ENCODE peak calls at places on chromosomes 2 and 18, in five cellular contexts. N is iPS DF 19.7, M is Right ventricle myocardium superior, U is hypothalamus, Z is DMS79 treated with DMSO at 0.1 percent for 48 hours. A is an unnamed sample.

GRCh38 chr2:113084249-113085000 is 16.7 kb downstream of the IL1F10 start:
- DNase-seq in N (no peak), M (no peak), U (no peak), Z (no peak), A (no peak)

GRCh38 chr2:114745700-114746099 is 303.3 kb downstream of the DPP10 start:
- DNase-seq in N (no peak), M (no peak), U (no peak), Z (no peak), A (no peak)

GRCh38 chr2:222864296-222864695 is 3.5 kb downstream of the ACSL3 start:
- DNase-seq in N (peak; percentile 79), M (no peak), U (no peak), Z (no peak), A (peak; percentile 90)

GRCh38 chr2:13034861-13035260 is 318.1 kb downstream of the TRIB2 start:
- DNase-seq in N (no peak), M (no peak), U (no peak), Z (no peak), A (peak; percentile 7)

GRCh38 chr2:30293303-30293912 is 62.1 kb downstream of the LBH start:
- DNase-seq in N (no peak), M (no peak), U (no peak), Z (peak; percentile 52), A (peak; percentile 77)

GRCh38 chr2:235990344-235990743 is 177.8 kb downstream of the GBX2 start:
- DNase-seq in N (no peak), M (peak; percentile 79), U (no peak), Z (peak; percentile 15), A (no peak)

GRCh38 chr2:70241338-70241737 is 7.1 kb downstream of the TIA1 start:
- DNase-seq in N (no peak), M (no peak), U (no peak), Z (no peak), A (peak; percentile 19)

GRCh38 chr2:75500633-75501032 is 60.1 kb downstream of the EVA1A start:
- DNase-seq in N (no peak), M (no peak), U (no peak), Z (no peak), A (peak; percentile 75)

GRCh38 chr2:147096671-147097070 is 748.2 kb upstream of the ACVR2A start:
- DNase-seq in N (no peak), M (no peak), U (no peak), Z (no peak), A (no peak)

GRCh38 chr2:168160897-168161296 is 86.5 kb downstream of the STK39 start:
- DNase-seq in N (peak; percentile 61), M (no peak), U (no peak), Z (no peak), A (peak; percentile 37)

GRCh38 chr2:65420712-65421431 is 11.5 kb downstream of the SPRED2 start:
- DNase-seq in N (no peak), M (peak; percentile 50), U (no peak), Z (no peak), A (peak; percentile 62)

GRCh38 chr2:28621172-28622100 is 125.6 kb downstream of the PLB1 start:
- DNase-seq in N (no peak), M (no peak), U (peak; percentile 33), Z (peak; percentile 51), A (peak; percentile 80)

GRCh38 chr2:162073776-162074578 is at the start of gene DPP4:
- DNase-seq in N (no peak), M (peak; percentile 59), U (no peak), Z (no peak), A (peak; percentile 54)

GRCh38 chr2:109160714-109161440 is 31.9 kb downstream of the SH3RF3 start:
- DNase-seq in N (no peak), M (no peak), U (no peak), Z (no peak), A (no peak)

GRCh38 chr2:111072220-111072871 is 48.4 kb upstream of the BCL2L11 start:
- DNase-seq in N (no peak), M (no peak), U (no peak), Z (no peak), A (peak; percentile 86)

GRCh38 chr2:105114551-105114950 is 76.7 kb downstream of the MRPS9 start:
- DNase-seq in N (no peak), M (no peak), U (no peak), Z (peak; percentile 63), A (peak; percentile 63)

GRCh38 chr2:28419003-28419704 is 26.5 kb downstream of the FOSL2 start:
- DNase-seq in N (no peak), M (no peak), U (no peak), Z (no peak), A (no peak)

GRCh38 chr18:10072659-10073309 is 159.0 kb downstream of the VAPA start:
- DNase-seq in N (no peak), M (no peak), U (no peak), Z (no peak), A (peak; percentile 66)

GRCh38 chr2:231462729-231463465 is 1.4 kb downstream of the NCL start:
- DNase-seq in N (no peak), M (no peak), U (no peak), Z (no peak), A (no peak)

GRCh38 chr2:143720093-143720664 is 591.0 kb downstream of the ARHGAP15 start:
- DNase-seq in N (peak; percentile 45), M (no peak), U (no peak), Z (no peak), A (no peak)

GRCh38 chr2:215966951-215967350 is 46.4 kb downstream of the MREG start:
- DNase-seq in N (no peak), M (no peak), U (no peak), Z (no peak), A (peak; percentile 42)

GRCh38 chr2:589551-589950 is 87.7 kb downstream of the TMEM18 start:
- DNase-seq in N (no peak), M (no peak), U (no peak), Z (no peak), A (no peak)

GRCh38 chr2:223944166-223944703 is 900 bp downstream of the WDFY1 start:
- DNase-seq in N (no peak), M (peak; percentile 66), U (no peak), Z (no peak), A (peak; percentile 48)

GRCh38 chr2:69084492-69084891 is 71.5 kb downstream of the ANTXR1 start:
- DNase-seq in N (no peak), M (no peak), U (no peak), Z (no peak), A (no peak)

GRCh38 chr2:40243581-40243980 is 208.3 kb downstream of the SLC8A1 start:
- DNase-seq in N (no peak), M (no peak), U (no peak), Z (peak; percentile 90), A (peak; percentile 75)

GRCh38 chr2:28452534-28453081 is 43.3 kb upstream of the PLB1 start:
- DNase-seq in N (peak; percentile 25), M (peak; percentile 87), U (peak; percentile 13), Z (peak; percentile 43), A (peak; percentile 58)

GRCh38 chr2:159797468-159798375 is at the start of gene CD302:
- DNase-seq in N (no peak), M (peak; percentile 90), U (no peak), Z (no peak), A (peak; percentile 60)